ENCODE peak calls at places on chromosomes 1 and 21, in five cellular contexts. L is IMR-90, W is brain microvascular endothelial cell, S is uterus, A is ovary. G is an unnamed sample. For H3K36me3, the result is how much of the 10 kb centered on the place peaks cover.

GRCh38 chr1:204564835-204565234 is 48.6 kb downstream of the MDM4 start:
- DNase-seq in A (no peak), L (no peak), S (no peak), W (no peak), G (no peak)

GRCh38 chr21:27802816-27803475 is 836.1 kb upstream of the ADAMTS5 start:
- DNase-seq in A (no peak), W (peak), S (peak), L (peak), G (no peak)

GRCh38 chr1:36307601-36308330 is 1.6 kb downstream of the SH3D21 start:
- DNase-seq in L (no peak), A (peak), S (no peak), W (no peak), G (no peak)

GRCh38 chr1:22326372-22326915 is 125.2 kb upstream of the ZBTB40 start:
- DNase-seq in A (no peak), L (no peak), S (no peak), W (no peak), G (no peak)

GRCh38 chr1:98897479-98897878 is 107.2 kb downstream of the PLPPR5 start:
- DNase-seq in W (no peak), L (no peak), S (no peak), A (no peak), G (no peak)

GRCh38 chr21:21845901-21846396 is 847.7 kb downstream of the NCAM2 start:
- DNase-seq in L (no peak), W (no peak), A (no peak), S (no peak), G (no peak)

GRCh38 chr1:198605426-198605825 is 33.4 kb upstream of the PTPRC start:
- DNase-seq in A (no peak), L (no peak), S (no peak), W (no peak), G (no peak)

GRCh38 chr1:225907341-225907740 is 16.7 kb downstream of the PYCR2 start:
- DNase-seq in L (no peak), S (no peak), W (no peak), A (no peak), G (no peak)

GRCh38 chr1:232788235-232788872 is 16.9 kb upstream of the MAP10 start:
- DNase-seq in A (no peak), L (no peak), S (no peak), W (no peak), G (no peak)

GRCh38 chr1:76426606-76427005 is 352.1 kb downstream of the ST6GALNAC3 start:
- DNase-seq in L (peak), A (no peak), S (no peak), W (peak), G (no peak)

GRCh38 chr1:17635276-17635675 is 95.8 kb downstream of the ARHGEF10L start:
- DNase-seq in W (no peak), A (no peak), L (no peak), S (no peak), G (no peak)
- H3K36me3 ChIP-seq in W (under half), A (under half), L (half or more), S (under half), G (half or more)

GRCh38 chr1:153626929-153627796 is at the start of gene S100A13:
- DNase-seq in W (peak), A (peak), S (peak), L (peak), G (peak)
- H3K27ac ChIP-seq in W (peak), A (peak), S (peak), L (peak), G (peak)

DNA sequence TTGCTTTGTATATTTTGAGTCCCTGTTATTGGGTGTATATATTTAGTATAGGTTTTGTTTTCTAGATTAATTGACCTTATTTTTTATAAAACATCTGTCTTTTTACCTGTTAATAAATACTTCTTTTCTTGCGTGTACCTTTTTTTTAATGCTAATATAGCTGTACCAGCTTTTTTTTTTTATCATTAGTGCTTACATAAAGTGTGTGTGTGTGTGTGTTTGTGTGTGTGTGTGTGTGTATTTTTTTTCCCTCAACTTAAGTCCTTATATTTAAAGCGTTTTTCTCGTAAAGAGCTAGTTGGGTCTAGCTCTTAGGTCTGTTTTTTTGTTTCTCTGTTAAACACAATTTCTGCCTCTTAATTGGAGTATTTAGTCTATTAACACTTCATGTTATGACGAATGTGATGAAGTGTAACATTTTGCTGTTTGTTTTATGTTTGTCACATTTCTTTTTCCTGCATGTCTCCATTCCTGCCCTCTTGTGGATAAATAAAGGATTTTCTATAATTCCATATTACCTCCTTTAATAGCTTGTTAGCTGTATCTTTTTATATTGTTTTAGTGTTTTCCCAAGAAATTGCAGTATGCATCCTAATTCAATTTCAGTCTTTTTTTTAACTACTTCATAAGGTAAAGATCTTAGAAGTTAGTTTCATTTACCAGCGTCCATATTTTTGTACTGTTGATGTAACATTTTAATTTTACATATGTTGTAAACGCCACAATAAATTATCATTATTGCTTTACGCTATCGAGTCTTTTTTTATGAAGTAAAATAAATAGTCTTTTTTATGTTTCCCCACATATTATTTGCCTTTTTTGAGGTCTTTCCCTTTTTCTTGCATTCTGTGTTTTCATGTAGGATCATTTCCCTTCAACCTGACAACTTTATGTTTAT is 4.3 kb downstream of the PRMT2 start:
- DNase-seq in S (no peak), L (peak), W (no peak), A (no peak), G (no peak)
- TF ChIP-seq CTCF in S (no peak), L (peak), W (peak), A (peak), G (peak)

GRCh38 chr1:1225238-1225845 is 6.5 kb downstream of the SDF4 start:
- DNase-seq in S (no peak), W (no peak), L (no peak), A (no peak), G (no peak)
- H3K36me3 ChIP-seq in S (under half), W (half or more), L (half or more), A (under half), G (half or more)

DNA sequence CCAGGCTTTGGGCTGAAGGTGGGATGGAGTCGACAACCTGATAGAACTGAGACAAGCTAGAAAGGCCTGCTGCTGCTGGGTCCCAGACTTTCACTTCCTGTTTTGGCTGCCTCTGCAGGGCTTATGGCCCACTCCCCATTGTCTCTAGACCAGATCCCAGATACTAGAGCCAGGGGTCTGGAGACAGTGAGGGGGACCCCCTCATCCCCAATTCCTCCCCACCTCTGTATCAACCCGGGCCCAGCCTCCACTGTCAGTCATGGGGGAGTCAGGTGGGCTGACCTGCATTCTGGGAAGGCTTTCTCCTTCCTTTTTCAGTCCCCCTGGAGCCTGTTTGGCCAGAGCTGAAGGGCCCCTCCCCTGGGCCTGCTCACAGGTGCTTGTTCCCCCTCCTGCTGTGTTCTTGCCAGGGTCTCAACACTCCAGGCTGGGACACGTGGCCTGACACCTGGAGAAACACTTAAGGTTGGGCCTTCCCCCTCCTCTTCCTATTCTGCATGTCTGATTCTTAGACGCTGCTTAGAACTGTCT is 18.0 kb upstream of the ETV3L start:
- DNase-seq in A (no peak), S (no peak), L (no peak), W (no peak), G (no peak)
- H3K27ac ChIP-seq in A (no peak), S (no peak), L (no peak), W (no peak), G (no peak)

DNA sequence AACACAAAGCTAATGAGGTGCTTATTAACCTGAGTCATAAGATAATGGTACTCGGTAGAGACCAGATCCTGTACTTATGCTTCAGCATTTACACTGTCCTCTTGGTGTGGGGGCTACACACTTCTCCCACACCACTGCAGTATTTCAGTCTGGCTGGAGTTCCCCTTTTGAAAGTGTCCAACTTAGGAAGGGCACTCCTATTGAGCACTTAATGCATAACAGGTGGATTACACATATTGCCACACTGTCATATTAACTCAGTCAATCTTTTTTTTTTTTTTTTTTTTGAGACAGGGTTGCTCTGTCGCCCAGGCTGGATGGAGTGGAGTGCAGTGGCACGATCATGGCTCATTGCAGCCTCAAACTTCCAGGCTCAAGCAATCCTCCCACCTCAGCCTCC is 1.5 kb downstream of the GPATCH4 start:
- DNase-seq in L (no peak), S (no peak), W (no peak), A (no peak), G (no peak)
- TF ChIP-seq CTCF in L (peak), S (no peak), W (peak), A (no peak), G (no peak)